ENCODE peak calls at places on chromosome 11, in eight cellular contexts. One of them, this sample, is unnamed.

GRCh38 chr11:116294630-116295029 is 478.2 kb downstream of the BUD13 start:
- DNase-seq in ecto neural progenitor cell: no peak
- DNase-seq in progenitor cell of endocrine pancreas: no peak
- DNase-seq in hypothalamus: no peak
- DNase-seq in activated T-cell treated with anti-CD3 and anti-CD28 coated beads, Interleukin-2, amount 50 U/mL, for 72 hours: no peak
- DNase-seq in iPS DF 6.9: no peak
- DNase-seq in stimulated activated CD4-positive, alpha-beta T cell treated with anti-CD3 and anti-CD28 coated beads, Interleukin-1b, Interleukin-23, amount 100 ng/mL, for 48 hours: no peak
- DNase-seq in D341Med: no peak
- DNase-seq in this sample: no peak

GRCh38 chr11:29449280-29450074 is 567.4 kb downstream of the KCNA4 start:
- DNase-seq in hypothalamus: no peak
- DNase-seq in iPS DF 6.9: no peak
- DNase-seq in ecto neural progenitor cell: no peak
- DNase-seq in activated T-cell treated with anti-CD3 and anti-CD28 coated beads, Interleukin-2, amount 50 U/mL, for 72 hours: no peak
- DNase-seq in stimulated activated CD4-positive, alpha-beta T cell treated with anti-CD3 and anti-CD28 coated beads, Interleukin-1b, Interleukin-23, amount 100 ng/mL, for 48 hours: no peak
- DNase-seq in D341Med: no peak
- DNase-seq in progenitor cell of endocrine pancreas: no peak
- DNase-seq in this sample: no peak

GRCh38 chr11:90803366-90803765 is 580.5 kb upstream of the CHORDC1 start:
- DNase-seq in stimulated activated CD4-positive, alpha-beta T cell treated with anti-CD3 and anti-CD28 coated beads, Interleukin-1b, Interleukin-23, amount 100 ng/mL, for 48 hours: no peak
- DNase-seq in activated T-cell treated with anti-CD3 and anti-CD28 coated beads, Interleukin-2, amount 50 U/mL, for 72 hours: no peak
- DNase-seq in progenitor cell of endocrine pancreas: no peak
- DNase-seq in iPS DF 6.9: no peak
- DNase-seq in hypothalamus: no peak
- DNase-seq in D341Med: no peak
- DNase-seq in ecto neural progenitor cell: no peak
- DNase-seq in this sample: no peak

GRCh38 chr11:20131744-20132666 is 28.3 kb downstream of the DBX1 start:
- DNase-seq in hypothalamus: no peak
- DNase-seq in D341Med: peak
- DNase-seq in ecto neural progenitor cell: peak
- DNase-seq in stimulated activated CD4-positive, alpha-beta T cell treated with anti-CD3 and anti-CD28 coated beads, Interleukin-1b, Interleukin-23, amount 100 ng/mL, for 48 hours: peak
- DNase-seq in activated T-cell treated with anti-CD3 and anti-CD28 coated beads, Interleukin-2, amount 50 U/mL, for 72 hours: peak
- DNase-seq in progenitor cell of endocrine pancreas: peak
- DNase-seq in iPS DF 6.9: no peak
- DNase-seq in this sample: peak

GRCh38 chr11:64969209-64969608 is 2.7 kb downstream of the MAJIN start:
- DNase-seq in progenitor cell of endocrine pancreas: no peak
- DNase-seq in hypothalamus: no peak
- DNase-seq in stimulated activated CD4-positive, alpha-beta T cell treated with anti-CD3 and anti-CD28 coated beads, Interleukin-1b, Interleukin-23, amount 100 ng/mL, for 48 hours: no peak
- DNase-seq in iPS DF 6.9: no peak
- DNase-seq in D341Med: no peak
- DNase-seq in ecto neural progenitor cell: no peak
- DNase-seq in activated T-cell treated with anti-CD3 and anti-CD28 coated beads, Interleukin-2, amount 50 U/mL, for 72 hours: no peak
- DNase-seq in this sample: no peak

GRCh38 chr11:116840224-116840745 is 2.9 kb upstream of the APOA1 start:
- DNase-seq in iPS DF 6.9: no peak
- DNase-seq in ecto neural progenitor cell: no peak
- DNase-seq in progenitor cell of endocrine pancreas: no peak
- DNase-seq in activated T-cell treated with anti-CD3 and anti-CD28 coated beads, Interleukin-2, amount 50 U/mL, for 72 hours: no peak
- DNase-seq in D341Med: no peak
- DNase-seq in stimulated activated CD4-positive, alpha-beta T cell treated with anti-CD3 and anti-CD28 coated beads, Interleukin-1b, Interleukin-23, amount 100 ng/mL, for 48 hours: no peak
- DNase-seq in hypothalamus: no peak
- DNase-seq in this sample: no peak

GRCh38 chr11:64745523-64746328 is 1.8 kb upstream of the RASGRP2 start:
- DNase-seq in progenitor cell of endocrine pancreas: no peak
- DNase-seq in activated T-cell treated with anti-CD3 and anti-CD28 coated beads, Interleukin-2, amount 50 U/mL, for 72 hours: peak
- DNase-seq in ecto neural progenitor cell: peak
- DNase-seq in iPS DF 6.9: no peak
- DNase-seq in hypothalamus: no peak
- DNase-seq in D341Med: no peak
- DNase-seq in stimulated activated CD4-positive, alpha-beta T cell treated with anti-CD3 and anti-CD28 coated beads, Interleukin-1b, Interleukin-23, amount 100 ng/mL, for 48 hours: peak
- DNase-seq in this sample: peak

GRCh38 chr11:75272821-75273301 is 32.3 kb downstream of the TPBGL start:
- DNase-seq in iPS DF 6.9: no peak
- DNase-seq in ecto neural progenitor cell: peak
- DNase-seq in progenitor cell of endocrine pancreas: no peak
- DNase-seq in stimulated activated CD4-positive, alpha-beta T cell treated with anti-CD3 and anti-CD28 coated beads, Interleukin-1b, Interleukin-23, amount 100 ng/mL, for 48 hours: no peak
- DNase-seq in activated T-cell treated with anti-CD3 and anti-CD28 coated beads, Interleukin-2, amount 50 U/mL, for 72 hours: no peak
- DNase-seq in hypothalamus: no peak
- DNase-seq in D341Med: no peak
- DNase-seq in this sample: no peak

GRCh38 chr11:119594639-119595249 is 134.3 kb downstream of the NECTIN1 start:
- DNase-seq in ecto neural progenitor cell: no peak
- DNase-seq in activated T-cell treated with anti-CD3 and anti-CD28 coated beads, Interleukin-2, amount 50 U/mL, for 72 hours: no peak
- DNase-seq in iPS DF 6.9: no peak
- DNase-seq in D341Med: no peak
- DNase-seq in progenitor cell of endocrine pancreas: no peak
- DNase-seq in hypothalamus: no peak
- DNase-seq in stimulated activated CD4-positive, alpha-beta T cell treated with anti-CD3 and anti-CD28 coated beads, Interleukin-1b, Interleukin-23, amount 100 ng/mL, for 48 hours: no peak
- DNase-seq in this sample: no peak

GRCh38 chr11:99822846-99823565 is 802.3 kb downstream of the CNTN5 start:
- DNase-seq in progenitor cell of endocrine pancreas: no peak
- DNase-seq in hypothalamus: no peak
- DNase-seq in iPS DF 6.9: no peak
- DNase-seq in activated T-cell treated with anti-CD3 and anti-CD28 coated beads, Interleukin-2, amount 50 U/mL, for 72 hours: no peak
- DNase-seq in stimulated activated CD4-positive, alpha-beta T cell treated with anti-CD3 and anti-CD28 coated beads, Interleukin-1b, Interleukin-23, amount 100 ng/mL, for 48 hours: no peak
- DNase-seq in ecto neural progenitor cell: no peak
- DNase-seq in D341Med: no peak
- DNase-seq in this sample: no peak

GRCh38 chr11:63020671-63021255 is 5.1 kb upstream of the SLC22A8 start:
- DNase-seq in stimulated activated CD4-positive, alpha-beta T cell treated with anti-CD3 and anti-CD28 coated beads, Interleukin-1b, Interleukin-23, amount 100 ng/mL, for 48 hours: peak
- DNase-seq in progenitor cell of endocrine pancreas: no peak
- DNase-seq in activated T-cell treated with anti-CD3 and anti-CD28 coated beads, Interleukin-2, amount 50 U/mL, for 72 hours: peak
- DNase-seq in D341Med: peak
- DNase-seq in hypothalamus: no peak
- DNase-seq in ecto neural progenitor cell: peak
- DNase-seq in iPS DF 6.9: peak
- DNase-seq in this sample: peak